ENCODE peak calls at places on chromosomes 3 and 15, in six cellular contexts. P is suprapubic skin, G is ovary, Q is uterus, V is IMR-90, I is heart left ventricle. K is an unnamed sample.
A peak's percentile ranks its signal among the peaks of the same experiment; 100 is the strongest.

GRCh38 chr3:128491900-128492352 is 1.1 kb downstream of the GATA2 start:
- DNase-seq in P (peak; percentile 67), Q (no peak), I (no peak), V (no peak), G (peak; percentile 39), K (peak; percentile 25)

GRCh38 chr3:124272611-124273151 is 280.8 kb upstream of the ROPN1 start:
- DNase-seq in I (no peak), P (no peak), V (peak; percentile 13), G (no peak), Q (peak; percentile 51), K (no peak)

GRCh38 chr3:175193815-175194518 is 334.8 kb downstream of the NAALADL2 start:
- DNase-seq in Q (no peak), G (no peak), I (no peak), V (peak; percentile 60), P (no peak), K (no peak)

GRCh38 chr15:63504979-63505841 is 817 bp downstream of the USP3 start:
- DNase-seq in I (peak; percentile 61), P (no peak), Q (peak; percentile 53), G (peak; percentile 73), V (peak; percentile 51), K (peak; percentile 90)

GRCh38 chr3:13506680-13507079 is 26.6 kb downstream of the HDAC11 start:
- DNase-seq in V (no peak), I (no peak), P (no peak), G (no peak), Q (no peak), K (no peak)

GRCh38 chr3:183381179-183381578 is 47.2 kb downstream of the MCF2L2 start:
- DNase-seq in G (no peak), P (no peak), Q (no peak), V (peak; percentile 66), I (no peak), K (no peak)

GRCh38 chr15:24784506-24784905 is 108.9 kb downstream of the NPAP1 start:
- DNase-seq in I (no peak), V (no peak), P (no peak), G (no peak), Q (no peak), K (no peak)

GRCh38 chr3:127984241-127984975 is 67.8 kb upstream of the SEC61A1 start:
- DNase-seq in I (no peak), Q (no peak), P (no peak), G (no peak), V (peak; percentile 21), K (no peak)

GRCh38 chr3:152258448-152259302 is 10.1 kb upstream of the MBNL1 start:
- DNase-seq in I (no peak), G (peak; percentile 47), P (peak; percentile 81), V (peak; percentile 95), Q (peak; percentile 61), K (peak; percentile 74)

GRCh38 chr3:174035317-174035886 is 637.9 kb downstream of the NLGN1 start:
- DNase-seq in P (no peak), I (no peak), Q (no peak), V (peak; percentile 19), G (no peak), K (no peak)

GRCh38 chr3:79326642-79327041 is 441.2 kb downstream of the ROBO1 start:
- DNase-seq in P (no peak), I (no peak), Q (no peak), V (peak; percentile 46), G (no peak), K (no peak)

GRCh38 chr15:43212299-43212698 is 8.5 kb downstream of the EPB42 start:
- DNase-seq in V (no peak), Q (no peak), G (no peak), P (no peak), I (no peak), K (no peak)

GRCh38 chr3:13500133-13500885 is 20.2 kb downstream of the HDAC11 start:
- DNase-seq in V (no peak), I (no peak), G (no peak), P (no peak), Q (no peak), K (no peak)

GRCh38 chr15:68609618-68610017 is 30.8 kb downstream of the CORO2B start:
- DNase-seq in G (peak; percentile 94), Q (peak; percentile 88), P (peak; percentile 92), I (peak; percentile 62), V (no peak), K (no peak)

GRCh38 chr3:39577541-39577940 is 110.1 kb downstream of the MOBP start:
- DNase-seq in Q (no peak), I (no peak), P (no peak), G (no peak), V (no peak), K (no peak)

GRCh38 chr3:122105626-122106025 is 50.5 kb downstream of the CD86 start:
- DNase-seq in P (no peak), I (no peak), V (peak; percentile 4), Q (no peak), G (peak; percentile 40), K (no peak)

GRCh38 chr3:111980716-111981456 is 2.1 kb downstream of the ABHD10 start:
- DNase-seq in G (no peak), I (no peak), Q (no peak), P (no peak), V (no peak), K (no peak)

GRCh38 chr3:133663569-133664313 is 2.0 kb upstream of the TOPBP1 start:
- DNase-seq in P (no peak), G (no peak), I (no peak), V (peak; percentile 55), Q (no peak), K (no peak)

GRCh38 chr3:54874816-54875556 is 52.9 kb downstream of the LRTM1 start:
- DNase-seq in Q (no peak), V (no peak), I (no peak), G (no peak), P (no peak), K (no peak)

GRCh38 chr3:80285370-80285769 is 517.6 kb upstream of the ROBO1 start:
- DNase-seq in I (no peak), V (no peak), G (no peak), P (no peak), Q (no peak), K (no peak)

GRCh38 chr3:108838411-108838810 is 15.8 kb downstream of the TRAT1 start:
- DNase-seq in Q (no peak), V (no peak), I (no peak), G (no peak), P (no peak), K (no peak)

GRCh38 chr3:186360779-186361178 is 1.3 kb downstream of the DGKG start:
- DNase-seq in Q (no peak), I (peak; percentile 55), P (no peak), G (no peak), V (no peak), K (no peak)

GRCh38 chr3:4119119-4119518 is 184.1 kb upstream of the SETMAR start:
- DNase-seq in Q (no peak), P (no peak), I (no peak), G (no peak), V (no peak), K (no peak)

GRCh38 chr15:89591834-89592233 is 16.6 kb downstream of the TICRR start:
- DNase-seq in I (no peak), P (no peak), Q (no peak), V (no peak), G (no peak), K (no peak)

GRCh38 chr3:17151598-17152373 is 267.0 kb downstream of the PLCL2 start:
- DNase-seq in G (no peak), P (peak; percentile 70), V (no peak), Q (no peak), I (no peak), K (peak; percentile 81)

GRCh38 chr3:58539636-58540035 is 2.6 kb upstream of the ACOX2 start:
- DNase-seq in Q (no peak), I (no peak), V (peak; percentile 19), P (peak; percentile 29), G (no peak), K (no peak)

GRCh38 chr3:94694894-94695293 is 632.0 kb downstream of the NSUN3 start:
- DNase-seq in Q (no peak), V (no peak), G (no peak), I (no peak), P (no peak), K (no peak)

GRCh38 chr3:42710323-42711021 is 7.9 kb upstream of the HHATL start:
- DNase-seq in I (peak; percentile 8), P (peak; percentile 31), G (peak; percentile 7), V (no peak), Q (no peak), K (no peak)

GRCh38 chr3:123741058-123741511 is 143.0 kb downstream of the MYLK start:
- DNase-seq in V (peak; percentile 84), I (no peak), P (no peak), G (no peak), Q (no peak), K (no peak)

GRCh38 chr15:65184305-65184943 is 718 bp downstream of the CLPX start:
- DNase-seq in Q (peak; percentile 57), G (peak; percentile 77), V (peak; percentile 57), I (peak; percentile 56), P (no peak), K (peak; percentile 61)
- H3K4me1 ChIP-seq in Q (no peaks in the 10 kb centered on the region), G (peaks cover 2% of the 10 kb centered on the region), V (no peaks in the 10 kb centered on the region), I (peaks cover 16% of the 10 kb centered on the region), P (peaks cover 39% of the 10 kb centered on the region), K (no peaks in the 10 kb centered on the region)

GRCh38 chr3:11915621-11916417 is 69.1 kb upstream of the TAMM41 start:
- DNase-seq in G (no peak), I (no peak), V (no peak), Q (no peak), P (peak; percentile 64), K (peak; percentile 23)
- TF ChIP-seq POLR2A in G (no peak), I (no peak), V (no peak), Q (no peak), P (no peak), K (no peak)

GRCh38 chr3:197003461-197004385 is 25.9 kb downstream of the MELTF start:
- DNase-seq in Q (no peak), V (no peak), G (peak; percentile 57), I (no peak), P (no peak), K (peak; percentile 23)
- H3K27ac ChIP-seq in Q (peak overlapping the region; percentile 85), V (peak overlapping the region; percentile 81), G (peak overlapping the region; percentile 98), I (no peak overlapping the region), P (peak overlapping the region; percentile 74), K (peak overlapping the region; percentile 57)

GRCh38 chr3:188278717-188279324 is 124.9 kb downstream of the LPP start:
- DNase-seq in I (no peak), V (no peak), G (no peak), P (no peak), Q (no peak), K (no peak)
- H3K4me1 ChIP-seq in I (peaks cover 22% of the 10 kb centered on the region), V (peaks cover 20% of the 10 kb centered on the region), G (peaks cover 9% of the 10 kb centered on the region), P (peaks cover 39% of the 10 kb centered on the region), Q (peaks cover 17% of the 10 kb centered on the region), K (no peaks in the 10 kb centered on the region)

K was measured in Peyer's patch.